ENCODE peak calls at places on chromosome X, in five cellular contexts. W, Y, J, K and P are unnamed samples. For H3K9me3 and H3K36me3, the result is how much of the 10 kb centered on the place peaks cover.

GRCh38 chrX:24676403-24677024 is 17.2 kb upstream of the POLA1 start:
- DNase-seq in W (no peak), Y (no peak), J (peak), K (no peak), P (no peak)

GRCh38 chrX:43909159-43909558 is 26.9 kb upstream of the MAOB start:
- DNase-seq in W (no peak), Y (no peak), J (no peak), K (no peak), P (no peak)

GRCh38 chrX:110258552-110258951 is 59.3 kb downstream of the AMMECR1 start:
- DNase-seq in W (no peak), Y (no peak), J (no peak), K (peak), P (no peak)

GRCh38 chrX:64975491-64975890 is 759 bp downstream of the ZC4H2 start:
- DNase-seq in W (peak), Y (peak), J (peak), K (no peak), P (no peak)

GRCh38 chrX:67619253-67619652 is 75.4 kb downstream of the AR start:
- DNase-seq in W (no peak), Y (no peak), J (no peak), K (peak), P (no peak)

GRCh38 chrX:115606861-115607260 is 45.9 kb downstream of the PLS3 start:
- DNase-seq in W (no peak), Y (no peak), J (no peak), K (no peak), P (no peak)

GRCh38 chrX:17633546-17633945 is 103.7 kb upstream of the SCML1 start:
- DNase-seq in W (no peak), Y (no peak), J (no peak), K (no peak), P (no peak)

GRCh38 chrX:125198546-125198945 is 121.1 kb upstream of the TEX13C start:
- DNase-seq in W (no peak), Y (no peak), J (no peak), K (no peak), P (no peak)

GRCh38 chrX:150060406-150060805 is 122.1 kb upstream of the EOLA2 start:
- DNase-seq in W (no peak), Y (no peak), J (no peak), K (peak), P (no peak)

GRCh38 chrX:117094149-117094548 is 631.4 kb upstream of the CT83 start:
- DNase-seq in W (no peak), Y (no peak), J (no peak), K (no peak), P (no peak)

GRCh38 chrX:37912286-37912685 is 64.9 kb upstream of the DYNLT3 start:
- DNase-seq in W (no peak), Y (no peak), J (no peak), K (no peak), P (no peak)

GRCh38 chrX:21907250-21907649 is 33.3 kb upstream of the SMS start:
- DNase-seq in W (no peak), Y (no peak), J (peak), K (peak), P (no peak)

GRCh38 chrX:114619874-114620273 is 36.0 kb downstream of the HTR2C start:
- DNase-seq in W (no peak), Y (no peak), J (peak), K (no peak), P (no peak)

GRCh38 chrX:133749951-133750350 is 235.4 kb downstream of the GPC3 start:
- DNase-seq in W (no peak), Y (no peak), J (no peak), K (no peak), P (no peak)

GRCh38 chrX:20320461-20321159 is 53.9 kb upstream of the RPS6KA3 start:
- DNase-seq in W (no peak), Y (no peak), J (no peak), K (no peak), P (no peak)

GRCh38 chrX:47900833-47901232 is 64.1 kb downstream of the ZNF81 start:
- DNase-seq in W (no peak), Y (no peak), J (no peak), K (no peak), P (no peak)

GRCh38 chrX:102126863-102127262 is 1.4 kb downstream of the TCEAL2 start:
- DNase-seq in W (no peak), Y (no peak), J (no peak), K (no peak), P (no peak)

GRCh38 chrX:144253356-144253755 is 369.5 kb downstream of the UBE2NL start:
- DNase-seq in W (no peak), Y (no peak), J (no peak), K (no peak), P (no peak)

GRCh38 chrX:40105016-40105790 is 7.4 kb upstream of the BCOR start:
- DNase-seq in W (peak), Y (peak), J (peak), K (no peak), P (no peak)

GRCh38 chrX:143632625-143633387 is 3.1 kb downstream of the SLITRK4 start:
- DNase-seq in W (no peak), Y (no peak), J (peak), K (no peak), P (no peak)

GRCh38 chrX:40175416-40176255 is 77.9 kb upstream of the BCOR start:
- DNase-seq in W (peak), Y (peak), J (peak), K (no peak), P (peak)

GRCh38 chrX:145613894-145614293 is 203.7 kb upstream of the SLITRK2 start:
- DNase-seq in W (no peak), Y (no peak), J (no peak), K (no peak), P (no peak)
- H3K9me3 ChIP-seq in W (under half), Y (under half), J (under half), K (under half), P (under half)

GRCh38 chrX:45788315-45788714 is 587.6 kb upstream of the DIPK2B start:
- DNase-seq in W (no peak), Y (no peak), J (no peak), K (no peak), P (no peak)
- H3K36me3 ChIP-seq in W (under half), Y (under half), J (under half), K (under half), P (under half)

GRCh38 chrX:57241967-57242366 is 44.5 kb upstream of the FAAH2 start:
- DNase-seq in W (no peak), Y (no peak), J (no peak), K (no peak), P (no peak)
- TF ChIP-seq CTCF in W (no peak), Y (no peak), J (no peak), K (no peak), P (no peak)

DNA sequence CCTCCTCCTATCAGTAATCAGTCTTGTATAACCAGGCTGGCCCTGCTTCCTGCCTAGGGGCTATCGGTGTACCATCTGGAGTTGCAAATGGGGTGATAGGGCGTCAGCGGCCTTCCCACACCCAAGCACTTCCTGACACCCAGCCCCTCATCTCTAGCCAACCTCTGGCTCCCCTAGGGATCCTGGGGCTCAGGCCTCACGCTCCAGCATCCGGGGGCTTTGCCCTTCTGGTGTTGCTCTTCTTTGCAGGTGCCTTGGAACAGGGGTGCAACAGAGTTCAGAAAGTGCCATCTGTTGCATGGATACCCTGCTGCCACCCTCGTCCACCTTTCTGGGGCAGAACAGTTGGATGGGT is 4.1 kb downstream of the IL9R start:
- DNase-seq in W (no peak), Y (no peak), J (no peak), K (no peak), P (no peak)
- H3K9me3 ChIP-seq in W (under half), Y (under half), J (under half), K (under half), P (under half)

GRCh38 chrX:11143931-11144678 is 33.0 kb downstream of the HCCS start:
- DNase-seq in W (peak), Y (peak), J (peak), K (peak), P (peak)

GRCh38 chrX:11151799-11152591 is 40.9 kb downstream of the HCCS start:
- DNase-seq in W (no peak), Y (no peak), J (no peak), K (no peak), P (no peak)

GRCh38 chrX:11148401-11148800 is 37.3 kb downstream of the HCCS start:
- DNase-seq in W (no peak), Y (no peak), J (no peak), K (no peak), P (no peak)

GRCh38 chrX:11146411-11146810 is 35.3 kb downstream of the HCCS start:
- DNase-seq in W (no peak), Y (no peak), J (no peak), K (no peak), P (no peak)
- H3K36me3 ChIP-seq in W (under half), Y (under half), J (under half), K (under half), P (under half)

GRCh38 chrX:145552643-145553042 is 265.0 kb upstream of the SLITRK2 start:
- DNase-seq in W (no peak), Y (no peak), J (no peak), K (no peak), P (no peak)
- TF ChIP-seq CTCF in W (no peak), Y (no peak), J (no peak), K (no peak), P (no peak)

GRCh38 chrX:139532834-139533233 is 2.3 kb downstream of the F9 start:
- DNase-seq in W (no peak), Y (no peak), J (no peak), K (no peak), P (no peak)
- H3K9me3 ChIP-seq in W (under half), Y (under half), J (under half), K (under half), P (under half)

DNA sequence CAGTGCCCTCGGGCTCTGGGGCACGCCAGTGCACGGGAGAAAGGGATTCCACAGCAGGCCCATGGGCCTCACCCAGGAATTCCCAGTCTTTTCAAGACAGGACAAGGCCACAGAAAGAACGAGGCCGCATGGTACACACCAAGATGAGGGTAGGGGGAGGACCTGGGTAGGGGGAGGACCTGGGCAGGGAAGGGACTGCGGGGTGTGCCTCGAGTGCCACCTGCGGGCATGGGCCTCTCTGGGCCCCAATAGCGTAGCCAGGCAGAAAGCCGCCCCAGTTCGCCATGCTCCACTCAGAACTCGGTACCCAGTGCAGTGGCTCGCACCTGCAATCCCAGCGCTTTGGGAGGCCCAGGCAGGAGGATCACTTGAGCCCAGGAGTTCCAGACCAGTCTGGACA is 14.0 kb upstream of the DUSP9 start:
- DNase-seq in W (no peak), Y (no peak), J (no peak), K (no peak), P (no peak)
- H3K36me3 ChIP-seq in W (under half), Y (under half), J (under half), K (under half), P (under half)